ENCODE peak calls at places on chromosome 14, in seven cellular contexts. One of them, this sample, is unnamed.

GRCh38 chr14:58697266-58697926 is 59.6 kb downstream of the DACT1 start:
- DNase-seq in NCI-H2081: no peak
- DNase-seq in COR-L47: no peak
- DNase-seq in fibroblast of the conjunctiva: no peak
- DNase-seq in left ventricle myocardium inferior: no peak
- DNase-seq in NCI-H1092 treated with DMSO at 0.1 percent for 48 hours: no peak
- DNase-seq in foreskin fibroblast: no peak
- DNase-seq in this sample: no peak

GRCh38 chr14:94009767-94010166 is 12.7 kb downstream of the CCDC197 start:
- DNase-seq in NCI-H2081: no peak
- DNase-seq in COR-L47: no peak
- DNase-seq in fibroblast of the conjunctiva: no peak
- DNase-seq in left ventricle myocardium inferior: no peak
- DNase-seq in NCI-H1092 treated with DMSO at 0.1 percent for 48 hours: no peak
- DNase-seq in foreskin fibroblast: peak; percentile 61
- DNase-seq in this sample: no peak

GRCh38 chr14:73238262-73238852 is 1.1 kb downstream of the PAPLN start:
- DNase-seq in NCI-H2081: no peak
- DNase-seq in COR-L47: no peak
- DNase-seq in fibroblast of the conjunctiva: peak; percentile 51
- DNase-seq in left ventricle myocardium inferior: no peak
- DNase-seq in NCI-H1092 treated with DMSO at 0.1 percent for 48 hours: no peak
- DNase-seq in foreskin fibroblast: peak; percentile 80
- DNase-seq in this sample: no peak

GRCh38 chr14:81982056-81982455 is 448.4 kb upstream of the SEL1L start:
- DNase-seq in NCI-H2081: no peak
- DNase-seq in COR-L47: no peak
- DNase-seq in fibroblast of the conjunctiva: no peak
- DNase-seq in left ventricle myocardium inferior: no peak
- DNase-seq in NCI-H1092 treated with DMSO at 0.1 percent for 48 hours: no peak
- DNase-seq in foreskin fibroblast: no peak
- DNase-seq in this sample: peak; percentile 92

GRCh38 chr14:55707365-55707804 is 127.4 kb downstream of the KTN1 start:
- DNase-seq in NCI-H2081: peak; percentile 52
- DNase-seq in COR-L47: peak; percentile 44
- DNase-seq in fibroblast of the conjunctiva: peak; percentile 37
- DNase-seq in left ventricle myocardium inferior: no peak
- DNase-seq in NCI-H1092 treated with DMSO at 0.1 percent for 48 hours: peak; percentile 69
- DNase-seq in foreskin fibroblast: peak; percentile 70
- DNase-seq in this sample: no peak

GRCh38 chr14:70361893-70362292 is 2.4 kb upstream of the COX16 start:
- DNase-seq in NCI-H2081: no peak
- DNase-seq in COR-L47: no peak
- DNase-seq in fibroblast of the conjunctiva: no peak
- DNase-seq in left ventricle myocardium inferior: no peak
- DNase-seq in NCI-H1092 treated with DMSO at 0.1 percent for 48 hours: no peak
- DNase-seq in foreskin fibroblast: no peak
- DNase-seq in this sample: no peak

GRCh38 chr14:100849432-100849831 is 23.5 kb downstream of the MEG3 start:
- DNase-seq in NCI-H2081: no peak
- DNase-seq in COR-L47: no peak
- DNase-seq in fibroblast of the conjunctiva: no peak
- DNase-seq in left ventricle myocardium inferior: no peak
- DNase-seq in NCI-H1092 treated with DMSO at 0.1 percent for 48 hours: no peak
- DNase-seq in foreskin fibroblast: no peak
- DNase-seq in this sample: no peak

GRCh38 chr14:55142466-55142865 is 13.4 kb downstream of the LGALS3 start:
- DNase-seq in NCI-H2081: peak; percentile 49
- DNase-seq in COR-L47: no peak
- DNase-seq in fibroblast of the conjunctiva: no peak
- DNase-seq in left ventricle myocardium inferior: no peak
- DNase-seq in NCI-H1092 treated with DMSO at 0.1 percent for 48 hours: no peak
- DNase-seq in foreskin fibroblast: no peak
- DNase-seq in this sample: no peak

GRCh38 chr14:87397499-87397898 is 595.5 kb downstream of the GALC start:
- DNase-seq in NCI-H2081: no peak
- DNase-seq in COR-L47: no peak
- DNase-seq in fibroblast of the conjunctiva: no peak
- DNase-seq in left ventricle myocardium inferior: no peak
- DNase-seq in NCI-H1092 treated with DMSO at 0.1 percent for 48 hours: no peak
- DNase-seq in foreskin fibroblast: no peak
- DNase-seq in this sample: no peak

GRCh38 chr14:30223385-30223785 is 295.7 kb upstream of the PRKD1 start:
- DNase-seq in NCI-H2081: peak; percentile 75
- DNase-seq in COR-L47: peak; percentile 63
- DNase-seq in fibroblast of the conjunctiva: peak; percentile 78
- DNase-seq in left ventricle myocardium inferior: peak; percentile 29
- DNase-seq in NCI-H1092 treated with DMSO at 0.1 percent for 48 hours: peak; percentile 74
- DNase-seq in foreskin fibroblast: peak; percentile 94
- DNase-seq in this sample: no peak

GRCh38 chr14:54567224-54567633 is 301 bp downstream of the SAMD4A start:
- DNase-seq in NCI-H2081: no peak
- DNase-seq in COR-L47: no peak
- DNase-seq in fibroblast of the conjunctiva: no peak
- DNase-seq in left ventricle myocardium inferior: peak; percentile 28
- DNase-seq in NCI-H1092 treated with DMSO at 0.1 percent for 48 hours: peak; percentile 37
- DNase-seq in foreskin fibroblast: peak; percentile 48
- DNase-seq in this sample: no peak

GRCh38 chr14:39339003-39339402 is 93.2 kb downstream of the FBXO33 start:
- DNase-seq in NCI-H2081: peak; percentile 78
- DNase-seq in COR-L47: peak; percentile 56
- DNase-seq in fibroblast of the conjunctiva: no peak
- DNase-seq in left ventricle myocardium inferior: no peak
- DNase-seq in NCI-H1092 treated with DMSO at 0.1 percent for 48 hours: peak; percentile 62
- DNase-seq in foreskin fibroblast: no peak
- DNase-seq in this sample: no peak

GRCh38 chr14:26008290-26008689 is 589.5 kb downstream of the NOVA1 start:
- DNase-seq in NCI-H2081: peak; percentile 16
- DNase-seq in COR-L47: no peak
- DNase-seq in fibroblast of the conjunctiva: no peak
- DNase-seq in left ventricle myocardium inferior: no peak
- DNase-seq in NCI-H1092 treated with DMSO at 0.1 percent for 48 hours: no peak
- DNase-seq in foreskin fibroblast: peak; percentile 1
- DNase-seq in this sample: no peak

GRCh38 chr14:92934196-92935085 is 11.5 kb downstream of the CHGA start:
- DNase-seq in NCI-H2081: no peak
- DNase-seq in COR-L47: no peak
- DNase-seq in fibroblast of the conjunctiva: no peak
- DNase-seq in left ventricle myocardium inferior: no peak
- DNase-seq in NCI-H1092 treated with DMSO at 0.1 percent for 48 hours: no peak
- DNase-seq in foreskin fibroblast: no peak
- DNase-seq in this sample: no peak

GRCh38 chr14:78762331-78762730 is 592.2 kb downstream of the NRXN3 start:
- DNase-seq in NCI-H2081: no peak
- DNase-seq in COR-L47: no peak
- DNase-seq in fibroblast of the conjunctiva: no peak
- DNase-seq in left ventricle myocardium inferior: no peak
- DNase-seq in NCI-H1092 treated with DMSO at 0.1 percent for 48 hours: no peak
- DNase-seq in foreskin fibroblast: no peak
- DNase-seq in this sample: no peak

GRCh38 chr14:105247715-105248367 is 492 bp upstream of the BTBD6 start:
- DNase-seq in NCI-H2081: no peak
- DNase-seq in COR-L47: no peak
- DNase-seq in fibroblast of the conjunctiva: no peak
- DNase-seq in left ventricle myocardium inferior: no peak
- DNase-seq in NCI-H1092 treated with DMSO at 0.1 percent for 48 hours: no peak
- DNase-seq in foreskin fibroblast: no peak
- DNase-seq in this sample: no peak

GRCh38 chr14:66979083-66979974 is 209.9 kb upstream of the GARIN2 start:
- DNase-seq in NCI-H2081: no peak
- DNase-seq in COR-L47: no peak
- DNase-seq in fibroblast of the conjunctiva: no peak
- DNase-seq in left ventricle myocardium inferior: no peak
- DNase-seq in NCI-H1092 treated with DMSO at 0.1 percent for 48 hours: no peak
- DNase-seq in foreskin fibroblast: peak; percentile 18
- DNase-seq in this sample: no peak

GRCh38 chr14:29126865-29127264 is 360.3 kb downstream of the FOXG1 start:
- DNase-seq in NCI-H2081: no peak
- DNase-seq in COR-L47: no peak
- DNase-seq in fibroblast of the conjunctiva: no peak
- DNase-seq in left ventricle myocardium inferior: no peak
- DNase-seq in NCI-H1092 treated with DMSO at 0.1 percent for 48 hours: no peak
- DNase-seq in foreskin fibroblast: no peak
- DNase-seq in this sample: no peak